ENCODE peak calls at places on chromosomes 1 and 21, in nine cellular contexts. One of them, this sample, is unnamed.

GRCh38 chr1:1429671-1430073 is 5.8 kb upstream of the VWA1 start:
- DNase-seq in K562: no peak
- DNase-seq in stomach: no peak
- DNase-seq in A549: peak
- DNase-seq in suprapubic skin: no peak
- DNase-seq in upper lobe of left lung: no peak
- DNase-seq in HepG2: peak
- DNase-seq in tibial nerve: no peak
- DNase-seq in ovary: no peak
- DNase-seq in this sample: no peak

GRCh38 chr21:34992736-34993135 is 56.4 kb downstream of the RUNX1 start:
- DNase-seq in K562: no peak
- DNase-seq in ovary: no peak
- DNase-seq in stomach: no peak
- DNase-seq in A549: no peak
- DNase-seq in suprapubic skin: peak
- DNase-seq in tibial nerve: peak
- DNase-seq in HepG2: no peak
- DNase-seq in upper lobe of left lung: no peak
- DNase-seq in this sample: no peak

GRCh38 chr1:3284691-3285090 is 169.8 kb upstream of the ARHGEF16 start:
- DNase-seq in HepG2: no peak
- DNase-seq in K562: no peak
- DNase-seq in suprapubic skin: no peak
- DNase-seq in stomach: no peak
- DNase-seq in A549: no peak
- DNase-seq in tibial nerve: no peak
- DNase-seq in upper lobe of left lung: no peak
- DNase-seq in ovary: no peak
- DNase-seq in this sample: no peak

GRCh38 chr1:86912501-86912900 is 1.4 kb downstream of the SELENOF start:
- DNase-seq in suprapubic skin: no peak
- DNase-seq in A549: no peak
- DNase-seq in K562: no peak
- DNase-seq in HepG2: peak
- DNase-seq in stomach: no peak
- DNase-seq in tibial nerve: no peak
- DNase-seq in ovary: no peak
- DNase-seq in upper lobe of left lung: no peak
- DNase-seq in this sample: no peak

GRCh38 chr1:22043175-22043769 is 9.2 kb upstream of the CDC42 start:
- DNase-seq in ovary: no peak
- DNase-seq in HepG2: no peak
- DNase-seq in suprapubic skin: no peak
- DNase-seq in tibial nerve: no peak
- DNase-seq in K562: no peak
- DNase-seq in A549: no peak
- DNase-seq in upper lobe of left lung: no peak
- DNase-seq in stomach: peak
- DNase-seq in this sample: no peak

GRCh38 chr1:48017716-48018115 is 20.5 kb upstream of the TRABD2B start:
- DNase-seq in A549: peak
- DNase-seq in upper lobe of left lung: no peak
- DNase-seq in stomach: no peak
- DNase-seq in HepG2: no peak
- DNase-seq in suprapubic skin: no peak
- DNase-seq in ovary: no peak
- DNase-seq in tibial nerve: no peak
- DNase-seq in K562: no peak
- DNase-seq in this sample: no peak

GRCh38 chr1:56532359-56532696 is 47.0 kb downstream of the PLPP3 start:
- DNase-seq in A549: no peak
- DNase-seq in suprapubic skin: no peak
- DNase-seq in stomach: no peak
- DNase-seq in K562: no peak
- DNase-seq in tibial nerve: no peak
- DNase-seq in upper lobe of left lung: no peak
- DNase-seq in ovary: no peak
- DNase-seq in HepG2: no peak
- DNase-seq in this sample: no peak

GRCh38 chr1:6128276-6129081 is 51.6 kb downstream of the CHD5 start:
- DNase-seq in upper lobe of left lung: no peak
- DNase-seq in suprapubic skin: no peak
- DNase-seq in HepG2: no peak
- DNase-seq in tibial nerve: no peak
- DNase-seq in K562: no peak
- DNase-seq in A549: no peak
- DNase-seq in stomach: no peak
- DNase-seq in ovary: no peak
- DNase-seq in this sample: no peak

GRCh38 chr1:157968951-157969350 is 24.5 kb upstream of the KIRREL1 start:
- DNase-seq in upper lobe of left lung: no peak
- DNase-seq in A549: peak
- DNase-seq in HepG2: no peak
- DNase-seq in suprapubic skin: no peak
- DNase-seq in K562: no peak
- DNase-seq in tibial nerve: no peak
- DNase-seq in stomach: no peak
- DNase-seq in ovary: no peak
- DNase-seq in this sample: no peak

GRCh38 chr1:94463765-94464330 is 45.7 kb downstream of the ABCD3 start:
- DNase-seq in stomach: no peak
- DNase-seq in tibial nerve: peak
- DNase-seq in HepG2: peak
- DNase-seq in upper lobe of left lung: no peak
- DNase-seq in suprapubic skin: no peak
- DNase-seq in K562: peak
- DNase-seq in A549: peak
- DNase-seq in ovary: no peak
- DNase-seq in this sample: no peak

GRCh38 chr1:178908358-178908757 is 37.5 kb upstream of the ANGPTL1 start:
- DNase-seq in suprapubic skin: no peak
- DNase-seq in K562: no peak
- DNase-seq in stomach: no peak
- DNase-seq in ovary: no peak
- DNase-seq in upper lobe of left lung: no peak
- DNase-seq in tibial nerve: no peak
- DNase-seq in A549: no peak
- DNase-seq in HepG2: no peak
- DNase-seq in this sample: no peak

GRCh38 chr1:211731456-211732275 is 56.2 kb upstream of the NEK2 start:
- DNase-seq in HepG2: no peak
- DNase-seq in suprapubic skin: no peak
- DNase-seq in upper lobe of left lung: no peak
- DNase-seq in ovary: no peak
- DNase-seq in A549: no peak
- DNase-seq in K562: peak
- DNase-seq in tibial nerve: no peak
- DNase-seq in stomach: no peak
- DNase-seq in this sample: no peak

DNA sequence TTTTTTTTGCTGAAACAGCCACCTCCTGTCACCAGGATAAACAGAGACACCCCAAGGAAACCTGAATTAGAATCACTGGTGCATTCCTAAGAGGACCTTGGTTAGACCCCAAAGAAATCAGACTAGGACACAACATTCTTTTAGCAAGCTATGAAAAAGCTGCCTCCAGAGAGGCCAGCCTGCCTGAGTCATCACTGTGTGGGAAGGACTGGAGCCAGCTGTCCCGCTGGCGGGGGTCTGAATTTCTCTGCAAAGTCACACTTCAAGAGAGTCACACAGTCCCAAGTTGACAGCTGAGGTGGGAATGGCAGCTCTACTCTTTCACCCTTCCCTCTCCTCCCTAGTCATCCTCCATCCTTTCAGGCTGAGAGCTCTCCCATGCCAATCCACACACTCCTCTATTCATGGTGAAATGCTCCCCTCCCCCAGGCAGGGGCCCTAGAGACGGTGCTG is 405.0 kb upstream of the POU3F1 start:
- DNase-seq in upper lobe of left lung: no peak
- DNase-seq in stomach: no peak
- DNase-seq in HepG2: no peak
- DNase-seq in ovary: no peak
- DNase-seq in A549: no peak
- DNase-seq in suprapubic skin: no peak
- DNase-seq in tibial nerve: no peak
- DNase-seq in K562: peak
- DNase-seq in this sample: no peak
- TF ChIP-seq EP300 in upper lobe of left lung: no peak
- TF ChIP-seq EP300 in stomach: no peak
- TF ChIP-seq EP300 in HepG2: no peak
- TF ChIP-seq EP300 in ovary: no peak
- TF ChIP-seq EP300 in A549: no peak
- TF ChIP-seq EP300 in suprapubic skin: no peak
- TF ChIP-seq EP300 in tibial nerve: no peak
- TF ChIP-seq EP300 in K562: no peak
- TF ChIP-seq EP300 in this sample: no peak

GRCh38 chr1:41740058-41740457 is 178.7 kb downstream of the HIVEP3 start:
- DNase-seq in tibial nerve: no peak
- DNase-seq in A549: no peak
- DNase-seq in HepG2: no peak
- DNase-seq in upper lobe of left lung: no peak
- DNase-seq in ovary: no peak
- DNase-seq in suprapubic skin: no peak
- DNase-seq in stomach: no peak
- DNase-seq in K562: no peak
- DNase-seq in this sample: no peak

GRCh38 chr1:41739061-41739955 is 179.4 kb downstream of the HIVEP3 start:
- DNase-seq in upper lobe of left lung: peak
- DNase-seq in HepG2: no peak
- DNase-seq in A549: no peak
- DNase-seq in ovary: no peak
- DNase-seq in tibial nerve: peak
- DNase-seq in suprapubic skin: peak
- DNase-seq in stomach: peak
- DNase-seq in K562: no peak
- DNase-seq in this sample: peak

GRCh38 chr1:41741244-41741643 is 177.5 kb downstream of the HIVEP3 start:
- DNase-seq in HepG2: no peak
- DNase-seq in upper lobe of left lung: peak
- DNase-seq in K562: no peak
- DNase-seq in tibial nerve: no peak
- DNase-seq in suprapubic skin: no peak
- DNase-seq in stomach: no peak
- DNase-seq in ovary: no peak
- DNase-seq in A549: no peak
- DNase-seq in this sample: no peak

GRCh38 chr1:41742219-41742618 is 176.5 kb downstream of the HIVEP3 start:
- DNase-seq in K562: no peak
- DNase-seq in ovary: no peak
- DNase-seq in upper lobe of left lung: no peak
- DNase-seq in tibial nerve: no peak
- DNase-seq in A549: no peak
- DNase-seq in suprapubic skin: no peak
- DNase-seq in stomach: no peak
- DNase-seq in HepG2: no peak
- DNase-seq in this sample: no peak

GRCh38 chr1:41740630-41741239 is 178.0 kb downstream of the HIVEP3 start:
- DNase-seq in tibial nerve: no peak
- DNase-seq in ovary: no peak
- DNase-seq in upper lobe of left lung: no peak
- DNase-seq in K562: no peak
- DNase-seq in HepG2: no peak
- DNase-seq in suprapubic skin: no peak
- DNase-seq in stomach: no peak
- DNase-seq in A549: no peak
- DNase-seq in this sample: no peak
- TF ChIP-seq EP300 in tibial nerve: no peak
- TF ChIP-seq EP300 in ovary: no peak
- TF ChIP-seq EP300 in upper lobe of left lung: no peak
- TF ChIP-seq EP300 in K562: no peak
- TF ChIP-seq EP300 in HepG2: no peak
- TF ChIP-seq EP300 in suprapubic skin: no peak
- TF ChIP-seq EP300 in stomach: no peak
- TF ChIP-seq EP300 in A549: no peak
- TF ChIP-seq EP300 in this sample: no peak

DNA sequence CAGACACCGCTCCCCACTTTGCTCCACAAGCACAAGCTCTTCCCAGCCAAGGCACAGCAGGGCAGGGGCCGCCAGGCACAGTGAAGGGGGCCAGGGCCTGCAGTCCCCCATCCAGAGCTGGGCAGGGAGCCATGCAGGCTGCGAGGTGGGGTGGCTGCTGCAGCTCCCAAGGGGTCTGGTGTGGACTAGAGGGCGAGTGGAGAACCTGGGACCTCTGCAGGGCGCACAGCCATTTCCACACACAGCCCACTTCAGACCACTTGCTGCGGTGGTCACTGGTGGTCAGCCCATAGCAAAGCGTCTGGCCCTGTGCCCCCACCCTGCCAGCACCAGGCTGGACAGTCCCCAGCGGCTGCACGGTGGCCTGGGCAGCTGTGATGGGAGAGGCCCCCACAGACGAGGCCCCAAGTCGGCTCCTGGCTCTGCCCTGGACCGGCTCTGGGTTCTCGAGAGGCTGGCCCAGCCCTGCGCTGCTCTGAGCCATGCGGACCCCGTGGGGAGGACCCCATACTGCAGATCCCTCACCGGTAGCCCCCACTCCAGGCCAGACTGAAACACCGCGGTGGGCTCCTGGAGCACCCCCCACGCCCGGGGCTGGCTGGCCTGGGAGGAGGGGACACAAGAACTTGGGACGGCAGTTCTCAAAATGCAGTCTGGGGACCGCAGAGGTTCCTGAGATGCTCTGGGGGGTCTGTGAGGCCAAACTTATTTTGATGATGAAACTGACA is 47.1 kb upstream of the COL6A2 start:
- DNase-seq in A549: no peak
- DNase-seq in K562: no peak
- DNase-seq in HepG2: no peak
- DNase-seq in suprapubic skin: no peak
- DNase-seq in stomach: no peak
- DNase-seq in upper lobe of left lung: no peak
- DNase-seq in ovary: no peak
- DNase-seq in tibial nerve: no peak
- DNase-seq in this sample: no peak
- TF ChIP-seq EP300 in A549: no peak
- TF ChIP-seq EP300 in K562: no peak
- TF ChIP-seq EP300 in HepG2: no peak
- TF ChIP-seq EP300 in suprapubic skin: no peak
- TF ChIP-seq EP300 in stomach: no peak
- TF ChIP-seq EP300 in upper lobe of left lung: no peak
- TF ChIP-seq EP300 in ovary: no peak
- TF ChIP-seq EP300 in tibial nerve: no peak
- TF ChIP-seq EP300 in this sample: no peak

DNA sequence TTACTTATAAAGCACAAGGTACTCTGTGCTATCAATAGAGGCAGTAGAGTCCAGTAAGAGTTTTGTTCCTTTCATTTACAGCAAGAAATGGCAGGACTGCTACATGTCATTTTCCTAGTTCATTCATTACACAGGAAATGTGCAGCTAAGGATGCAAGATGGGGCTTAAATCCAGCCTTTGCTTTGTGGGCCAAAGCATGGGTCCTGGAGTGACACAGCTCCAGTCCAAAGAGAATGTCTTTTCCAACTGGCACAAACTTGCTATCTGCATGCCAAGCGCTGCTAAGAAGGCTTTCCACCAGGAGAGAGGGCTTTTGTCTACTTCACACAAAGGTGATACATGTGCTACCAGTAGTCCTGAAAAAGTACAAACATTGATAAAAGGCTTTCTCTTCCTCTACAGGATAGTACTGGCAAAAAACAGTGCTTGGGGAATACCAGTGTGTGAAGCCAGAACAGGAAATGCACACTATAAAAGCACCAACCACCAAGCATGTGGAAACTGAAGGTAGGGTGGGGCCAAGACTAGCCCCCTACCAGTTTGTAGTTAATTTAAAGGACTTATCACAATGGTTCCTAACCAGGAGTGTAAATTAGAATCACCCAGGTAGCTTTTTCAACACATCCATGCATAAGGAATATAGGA is 68.7 kb downstream of the ARID4B start:
- DNase-seq in A549: no peak
- DNase-seq in ovary: no peak
- DNase-seq in upper lobe of left lung: no peak
- DNase-seq in suprapubic skin: no peak
- DNase-seq in tibial nerve: no peak
- DNase-seq in K562: no peak
- DNase-seq in stomach: peak
- DNase-seq in HepG2: no peak
- DNase-seq in this sample: no peak
- TF ChIP-seq EP300 in A549: no peak
- TF ChIP-seq EP300 in ovary: no peak
- TF ChIP-seq EP300 in upper lobe of left lung: no peak
- TF ChIP-seq EP300 in suprapubic skin: no peak
- TF ChIP-seq EP300 in tibial nerve: no peak
- TF ChIP-seq EP300 in K562: no peak
- TF ChIP-seq EP300 in stomach: no peak
- TF ChIP-seq EP300 in HepG2: no peak
- TF ChIP-seq EP300 in this sample: no peak

This sample was measured in transverse colon.